ENCODE peak calls at places on chromosomes 3 and 15, in four cellular contexts. N is hepatic stellate cell, F is GM23338, O is AG04450. B is an unnamed sample.

GRCh38 chr15:75455424-75455981 is 4.0 kb upstream of the SIN3A start:
- DNase-seq in N (peak), F (peak), O (peak), B (peak)

GRCh38 chr3:48507256-48508061 is 3.5 kb upstream of the SHISA5 start:
- DNase-seq in N (peak), F (peak), O (no peak), B (peak)

GRCh38 chr3:70951937-70952492 is 631.5 kb downstream of the FOXP1 start:
- DNase-seq in N (no peak), F (no peak), O (no peak), B (no peak)

GRCh38 chr15:50687302-50687902 is 805 bp upstream of the TRPM7 start:
- DNase-seq in N (no peak), F (no peak), O (no peak), B (no peak)

GRCh38 chr15:47711654-47712053 is 5.7 kb upstream of the SEMA6D start:
- DNase-seq in N (no peak), F (peak), O (no peak), B (peak)

GRCh38 chr15:68770206-68770605 is 50.5 kb downstream of the ANP32A start:
- DNase-seq in N (no peak), F (no peak), O (no peak), B (no peak)

GRCh38 chr3:169966951-169967915 is 626 bp downstream of the SEC62 start:
- DNase-seq in N (peak), F (peak), O (peak), B (peak)

GRCh38 chr3:139499536-139499935 is 23.2 kb upstream of the RBP2 start:
- DNase-seq in N (no peak), F (no peak), O (no peak), B (no peak)

GRCh38 chr3:31800436-31800835 is 180.6 kb downstream of the OSBPL10 start:
- DNase-seq in N (no peak), F (no peak), O (no peak), B (no peak)

GRCh38 chr15:81377871-81378270 is 3.9 kb upstream of the TMC3 start:
- DNase-seq in N (no peak), F (no peak), O (no peak), B (no peak)

GRCh38 chr15:101068961-101069734 is 150.0 kb downstream of the LRRK1 start:
- DNase-seq in N (no peak), F (peak), O (no peak), B (peak)

GRCh38 chr3:160569874-160570273 is 4.5 kb upstream of the KPNA4 start:
- DNase-seq in N (no peak), F (no peak), O (no peak), B (no peak)

GRCh38 chr15:66023322-66023972 is 154.2 kb downstream of the RAB11A start:
- DNase-seq in N (no peak), F (no peak), O (no peak), B (no peak)

GRCh38 chr3:191334359-191334893 is 4.1 kb upstream of the UTS2B start:
- DNase-seq in N (no peak), F (no peak), O (no peak), B (no peak)

GRCh38 chr15:51163843-51164242 is 69.1 kb upstream of the TNFAIP8L3 start:
- DNase-seq in N (no peak), F (peak), O (no peak), B (no peak)

B was measured in mesendoderm.